ENCODE peak calls at places on chromosomes 16 and 17, in four cellular contexts. One of them, this sample, is unnamed.
A peak's percentile ranks its signal among the peaks of the same experiment; 100 is the strongest.

GRCh38 chr17:79424471-79425185 is 186.2 kb downstream of the RBFOX3 start:
- DNase-seq in GM12878: no peak
- DNase-seq in HepG2: no peak
- DNase-seq in K562: no peak
- DNase-seq in this sample: no peak

GRCh38 chr16:89393731-89394406 is 96.5 kb downstream of the ANKRD11 start:
- DNase-seq in GM12878: no peak
- DNase-seq in HepG2: peak; percentile 49
- DNase-seq in K562: no peak
- DNase-seq in this sample: no peak

GRCh38 chr16:83940630-83941378 is 12.2 kb upstream of the OSGIN1 start:
- DNase-seq in GM12878: no peak
- DNase-seq in HepG2: no peak
- DNase-seq in K562: no peak
- DNase-seq in this sample: no peak

GRCh38 chr16:10981697-10982216 is 37.4 kb downstream of the CLEC16A start:
- DNase-seq in GM12878: no peak
- DNase-seq in HepG2: peak; percentile 45
- DNase-seq in K562: peak; percentile 60
- DNase-seq in this sample: peak; percentile 69

GRCh38 chr16:55249936-55250335 is 74.1 kb upstream of the IRX6 start:
- DNase-seq in GM12878: no peak
- DNase-seq in HepG2: no peak
- DNase-seq in K562: no peak
- DNase-seq in this sample: no peak

GRCh38 chr16:60905806-60906205 is 1130.4 kb downstream of the CDH8 start:
- DNase-seq in GM12878: no peak
- DNase-seq in HepG2: no peak
- DNase-seq in K562: no peak
- DNase-seq in this sample: no peak

GRCh38 chr16:56868175-56868574 is 3.2 kb downstream of the SLC12A3 start:
- DNase-seq in GM12878: no peak
- DNase-seq in HepG2: no peak
- DNase-seq in K562: no peak
- DNase-seq in this sample: no peak

GRCh38 chr17:60390223-60390622 is 1.7 kb downstream of the USP32 start:
- DNase-seq in GM12878: no peak
- DNase-seq in HepG2: no peak
- DNase-seq in K562: peak; percentile 73
- DNase-seq in this sample: no peak

GRCh38 chr17:9875441-9875840 is 29.6 kb downstream of the RCVRN start:
- DNase-seq in GM12878: no peak
- DNase-seq in HepG2: no peak
- DNase-seq in K562: no peak
- DNase-seq in this sample: no peak

GRCh38 chr17:12983986-12984932 is 33.6 kb downstream of the ELAC2 start:
- DNase-seq in GM12878: no peak
- DNase-seq in HepG2: no peak
- DNase-seq in K562: no peak
- DNase-seq in this sample: no peak

GRCh38 chr16:19888834-19889233 is 4.2 kb upstream of the GPRC5B start:
- DNase-seq in GM12878: no peak
- DNase-seq in HepG2: no peak
- DNase-seq in K562: no peak
- DNase-seq in this sample: no peak

GRCh38 chr16:89613101-89613953 is at the start of gene DPEP1:
- DNase-seq in GM12878: no peak
- DNase-seq in HepG2: no peak
- DNase-seq in K562: no peak
- DNase-seq in this sample: no peak

GRCh38 chr16:68093816-68094613 is 8.8 kb downstream of the NFATC3 start:
- DNase-seq in GM12878: no peak
- DNase-seq in HepG2: no peak
- DNase-seq in K562: peak; percentile 59
- DNase-seq in this sample: no peak

GRCh38 chr17:27968206-27968732 is 74.2 kb upstream of the NLK start:
- DNase-seq in GM12878: no peak
- DNase-seq in HepG2: no peak
- DNase-seq in K562: peak; percentile 95
- DNase-seq in this sample: no peak

GRCh38 chr16:28549301-28549899 is 4.3 kb upstream of the SGF29 start:
- DNase-seq in GM12878: no peak
- DNase-seq in HepG2: peak; percentile 65
- DNase-seq in K562: peak; percentile 45
- DNase-seq in this sample: no peak

GRCh38 chr16:64136743-64137142 is 985.1 kb downstream of the CDH11 start:
- DNase-seq in GM12878: no peak
- DNase-seq in HepG2: no peak
- DNase-seq in K562: no peak
- DNase-seq in this sample: no peak
- H3K27ac ChIP-seq in GM12878: no peak overlapping the region
- H3K27ac ChIP-seq in HepG2: no peak overlapping the region
- H3K27ac ChIP-seq in K562: no peak overlapping the region
- H3K27ac ChIP-seq in this sample: no peak overlapping the region

GRCh38 chr17:59093702-59094231 is 12.9 kb downstream of the TRIM37 start:
- DNase-seq in GM12878: no peak
- DNase-seq in HepG2: peak; percentile 15
- DNase-seq in K562: no peak
- DNase-seq in this sample: no peak
- TF ChIP-seq ATF2 in GM12878: no peak
- TF ChIP-seq ATF2 in HepG2: no peak
- TF ChIP-seq ATF2 in K562: no peak
- TF ChIP-seq ATF2 in this sample: no peak

DNA sequence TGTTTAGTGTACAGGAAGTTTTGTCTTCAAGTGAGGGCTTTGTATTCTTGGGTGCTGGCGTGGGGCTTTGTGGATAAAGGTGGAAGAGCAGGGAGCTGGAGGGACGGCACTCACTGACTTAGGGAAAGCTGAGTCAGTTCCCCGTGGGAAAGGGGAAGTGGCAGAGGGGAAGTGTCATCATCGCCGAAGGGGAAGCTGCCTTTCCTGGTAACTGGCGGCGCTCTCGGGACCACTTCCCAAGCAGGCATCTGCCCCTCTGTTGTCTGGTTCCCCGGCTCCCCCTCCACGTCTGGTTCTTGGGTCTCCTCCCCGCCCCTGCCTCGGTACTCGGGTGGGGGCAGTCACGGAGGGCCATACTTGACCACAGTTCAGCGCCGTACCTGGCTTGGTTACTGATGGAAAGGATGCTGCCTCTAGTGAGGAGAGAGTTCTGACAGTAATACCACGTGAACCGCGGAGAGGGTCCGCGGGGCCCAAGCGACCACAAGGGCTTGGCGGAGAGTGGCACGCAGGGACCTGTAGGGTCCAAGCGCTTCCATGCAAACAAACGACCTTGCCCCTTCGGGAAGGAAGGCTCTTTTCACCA is 9.0 kb downstream of the KDM6B start:
- DNase-seq in GM12878: no peak
- DNase-seq in HepG2: peak; percentile 53
- DNase-seq in K562: peak; percentile 65
- DNase-seq in this sample: peak; percentile 76
- H3K27ac ChIP-seq in GM12878: peak overlapping the region; percentile 99
- H3K27ac ChIP-seq in HepG2: peak overlapping the region; percentile 97
- H3K27ac ChIP-seq in K562: peak overlapping the region; percentile 99
- H3K27ac ChIP-seq in this sample: no peak overlapping the region

GRCh38 chr17:6796887-6797490 is 21.0 kb downstream of the FBXO39 start:
- DNase-seq in GM12878: no peak
- DNase-seq in HepG2: no peak
- DNase-seq in K562: no peak
- DNase-seq in this sample: no peak
- TF ChIP-seq ATF2 in GM12878: no peak
- TF ChIP-seq ATF2 in HepG2: no peak
- TF ChIP-seq ATF2 in K562: no peak
- TF ChIP-seq ATF2 in this sample: no peak

This sample was measured in H1.